ENCODE peak calls at places on chromosome 7, in four cellular contexts. T, U, I and H are unnamed samples.

GRCh38 chr7:68038621-68039314 is 1042.1 kb downstream of the TYW1 start:
- DNase-seq in T (no peak), U (no peak), I (peak), H (no peak)

GRCh38 chr7:115271332-115272235 is 349.7 kb downstream of the MDFIC start:
- DNase-seq in I (no peak), U (no peak), T (no peak), H (no peak)

GRCh38 chr7:7739718-7740355 is 21.4 kb upstream of the RPA3 start:
- DNase-seq in T (no peak), U (no peak), I (no peak), H (no peak)

GRCh38 chr7:151330656-151331055 is 11.0 kb upstream of the NUB1 start:
- DNase-seq in T (no peak), U (no peak), I (no peak), H (no peak)

GRCh38 chr7:142992427-142992826 is 30.3 kb upstream of the KEL start:
- DNase-seq in T (no peak), I (no peak), U (no peak), H (no peak)

GRCh38 chr7:84688671-84689070 is 494.1 kb upstream of the SEMA3A start:
- DNase-seq in I (no peak), T (no peak), U (no peak), H (no peak)

GRCh38 chr7:135856356-135857144 is 107.9 kb upstream of the FAM180A start:
- DNase-seq in U (no peak), I (no peak), T (no peak), H (no peak)

GRCh38 chr7:106568680-106569499 is 92.1 kb downstream of the CCDC71L start:
- DNase-seq in I (no peak), U (no peak), T (peak), H (peak)

GRCh38 chr7:25009271-25009670 is 29.3 kb upstream of the OSBPL3 start:
- DNase-seq in U (no peak), T (no peak), I (no peak), H (no peak)

GRCh38 chr7:131681961-131682360 is 125.5 kb upstream of the PODXL start:
- DNase-seq in I (no peak), U (no peak), T (no peak), H (no peak)

GRCh38 chr7:157713591-157713990 is 376.8 kb downstream of the DNAJB6 start:
- DNase-seq in U (no peak), I (no peak), T (no peak), H (no peak)

GRCh38 chr7:91034459-91035368 is 229.5 kb upstream of the FZD1 start:
- DNase-seq in I (peak), T (peak), U (no peak), H (peak)

GRCh38 chr7:86964973-86965726 is 94.3 kb downstream of the ELAPOR2 start:
- DNase-seq in U (no peak), I (no peak), T (no peak), H (no peak)

GRCh38 chr7:112630565-112630964 is 149.8 kb downstream of the LSMEM1 start:
- DNase-seq in I (no peak), T (no peak), U (no peak), H (no peak)

GRCh38 chr7:155312653-155313052 is 15.0 kb downstream of the INSIG1 start:
- DNase-seq in U (no peak), I (no peak), T (no peak), H (no peak)

GRCh38 chr7:30813466-30813865 is 42.2 kb downstream of the MINDY4 start:
- DNase-seq in I (no peak), U (no peak), T (no peak), H (no peak)

GRCh38 chr7:69419928-69420327 is 178.3 kb upstream of the AUTS2 start:
- DNase-seq in I (no peak), U (no peak), T (no peak), H (no peak)

GRCh38 chr7:98802088-98802780 is 67.6 kb downstream of the TMEM130 start:
- DNase-seq in I (peak), T (no peak), U (peak), H (peak)

GRCh38 chr7:66082083-66082482 is 6.5 kb downstream of the ASL start:
- DNase-seq in T (no peak), I (no peak), U (no peak), H (no peak)

GRCh38 chr7:148950806-148951205 is 66.7 kb upstream of the EZH2 start:
- DNase-seq in U (no peak), I (no peak), T (no peak), H (no peak)

GRCh38 chr7:82443044-82443800 is at the start of gene CACNA2D1:
- DNase-seq in T (peak), U (no peak), I (no peak), H (no peak)

GRCh38 chr7:136336932-136337331 is 359.8 kb upstream of the MTPN start:
- DNase-seq in U (no peak), T (no peak), I (no peak), H (no peak)

GRCh38 chr7:19051767-19052375 is 65.6 kb downstream of the TWIST1 start:
- DNase-seq in U (no peak), I (peak), T (peak), H (peak)

GRCh38 chr7:109901916-109902315 is 1189.0 kb upstream of the LRRN3 start:
- DNase-seq in U (no peak), I (no peak), T (no peak), H (no peak)

GRCh38 chr7:138023618-138024333 is 21.9 kb upstream of the CREB3L2 start:
- DNase-seq in I (no peak), T (no peak), U (peak), H (no peak)

GRCh38 chr7:128795129-128795528 is 3.4 kb downstream of the CCDC136 start:
- DNase-seq in T (no peak), U (no peak), I (no peak), H (no peak)

GRCh38 chr7:142172932-142173331 is 61.4 kb downstream of the MGAM2 start:
- DNase-seq in T (no peak), I (no peak), U (no peak), H (no peak)

GRCh38 chr7:155869784-155870076 is 57.5 kb upstream of the SHH start:
- DNase-seq in U (no peak), I (no peak), T (no peak), H (no peak)

GRCh38 chr7:135803143-135803542 is 54.5 kb upstream of the FAM180A start:
- DNase-seq in I (no peak), T (no peak), U (no peak), H (peak)

GRCh38 chr7:70598976-70599375 is 533.0 kb upstream of the GALNT17 start:
- DNase-seq in I (no peak), U (no peak), T (no peak), H (no peak)

GRCh38 chr7:86708334-86708733 is 64.6 kb downstream of the GRM3 start:
- DNase-seq in U (no peak), I (no peak), T (peak), H (no peak)

GRCh38 chr7:35727571-35727970 is 32.6 kb upstream of the HERPUD2 start:
- DNase-seq in I (no peak), U (no peak), T (no peak), H (no peak)

GRCh38 chr7:86818903-86819302 is 175.2 kb downstream of the GRM3 start:
- DNase-seq in I (no peak), T (no peak), U (no peak), H (no peak)

GRCh38 chr7:140200102-140200989 is 23.6 kb upstream of the KDM7A start:
- DNase-seq in I (peak), U (no peak), T (no peak), H (peak)

GRCh38 chr7:29285451-29285807 is 90.9 kb downstream of the CHN2 start:
- DNase-seq in I (peak), U (peak), T (no peak), H (no peak)

GRCh38 chr7:128838109-128838779 is 8.0 kb downstream of the FLNC start:
- DNase-seq in T (no peak), U (no peak), I (no peak), H (no peak)

DNA sequence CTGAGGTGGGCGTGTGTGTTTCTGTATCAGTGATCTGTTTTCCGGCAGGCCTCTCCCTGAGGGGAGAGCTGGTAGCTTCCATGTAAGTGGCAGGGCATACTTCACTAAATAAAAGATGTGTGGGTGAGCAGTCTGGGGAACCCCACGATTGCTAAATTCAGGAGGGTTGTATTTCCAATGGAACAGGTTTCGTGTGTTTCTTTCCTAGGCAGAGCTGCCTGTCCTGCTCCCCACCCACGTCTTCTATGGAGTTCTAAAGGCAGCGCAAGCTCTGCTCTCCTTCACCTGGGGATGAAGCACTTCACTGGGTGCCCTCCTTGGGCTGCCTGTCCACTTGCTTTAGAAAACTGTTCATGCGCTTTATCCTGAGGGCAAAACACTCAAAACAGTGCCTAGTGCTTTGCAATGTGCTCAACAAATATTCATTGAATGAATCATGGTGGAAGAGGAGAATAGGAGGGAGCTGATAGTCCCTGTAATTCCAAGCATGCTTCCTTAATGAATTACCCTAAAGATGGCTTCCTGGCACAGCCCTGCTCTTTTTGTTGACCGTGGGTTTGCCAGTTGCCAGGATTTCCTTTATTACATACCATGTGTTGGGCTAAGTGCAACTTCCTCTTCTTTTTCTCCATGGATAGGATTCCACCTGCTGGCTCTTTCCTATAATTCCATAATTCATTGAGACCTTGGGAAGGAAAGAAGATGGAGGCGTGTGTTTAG is 50.6 kb upstream of the SRPK2 start:
- DNase-seq in T (peak), I (peak), U (no peak), H (peak)
- TF ChIP-seq CBFB in T (no peak), I (no peak), U (no peak), H (no peak)

DNA sequence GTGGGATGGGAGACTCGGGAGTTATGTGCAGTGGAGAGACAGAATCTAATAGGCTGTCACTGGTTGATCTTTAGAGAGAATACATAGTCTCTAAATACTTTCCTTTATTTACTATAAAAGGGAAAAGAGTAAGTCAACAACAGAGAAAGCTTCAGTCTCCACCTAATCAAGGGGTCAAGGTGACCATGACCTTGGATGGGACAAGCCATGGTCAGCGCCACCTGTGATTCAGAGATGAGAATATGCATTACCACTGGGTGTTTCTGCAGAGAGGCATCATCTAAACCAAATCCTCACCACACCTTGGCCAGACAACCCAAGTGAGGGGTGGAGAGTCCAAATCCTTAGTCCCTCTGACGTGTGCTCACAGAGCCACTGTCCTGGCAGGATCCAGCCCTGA is 39.9 kb downstream of the TNS3 start:
- DNase-seq in T (no peak), U (no peak), I (no peak), H (no peak)
- TF ChIP-seq CBFB in T (no peak), U (no peak), I (no peak), H (no peak)

DNA sequence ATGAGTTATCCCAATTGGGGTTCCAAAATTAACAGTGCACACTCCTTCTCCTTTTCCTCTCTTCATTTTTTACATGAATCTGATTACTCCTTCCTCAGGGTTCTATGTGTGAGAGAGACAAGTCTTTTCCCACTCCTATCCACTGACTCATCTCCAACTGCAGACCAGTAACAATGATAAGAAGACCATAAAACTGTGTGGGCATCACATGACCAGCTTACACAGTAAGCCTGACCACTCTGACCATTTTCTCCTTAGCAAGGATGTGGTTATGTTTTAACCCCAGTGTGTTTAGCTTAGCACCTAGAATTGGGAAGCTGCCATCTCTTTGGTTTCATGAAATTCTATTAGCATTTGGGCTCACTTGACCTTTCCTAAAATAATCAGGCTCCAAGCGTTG is 145.0 kb upstream of the CALCR start:
- DNase-seq in U (no peak), I (no peak), T (no peak), H (no peak)
- TF ChIP-seq CBFB in U (no peak), I (no peak), T (no peak), H (no peak)

GRCh38 chr7:100895701-100895955 is at the start of gene ACHE:
- DNase-seq in T (no peak), U (no peak), I (no peak), H (no peak)

GRCh38 chr7:100897111-100897608 is 1.5 kb upstream of the ACHE start:
- DNase-seq in U (no peak), T (peak), I (no peak), H (peak)

GRCh38 chr7:100896743-100897051 is 1.0 kb upstream of the ACHE start:
- DNase-seq in I (no peak), T (peak), U (no peak), H (no peak)

GRCh38 chr7:100894860-100895700 is 608 bp downstream of the ACHE start:
- DNase-seq in U (no peak), I (no peak), T (peak), H (peak)

GRCh38 chr7:100895956-100896742 is 461 bp upstream of the ACHE start:
- DNase-seq in I (no peak), U (no peak), T (peak), H (peak)
- TF ChIP-seq CBFB in I (no peak), U (no peak), T (no peak), H (no peak)

GRCh38 chr7:125136341-125136740 is 206.7 kb upstream of the POT1 start:
- DNase-seq in I (no peak), U (no peak), T (no peak), H (no peak)

GRCh38 chr7:125136755-125137547 is 207.3 kb upstream of the POT1 start:
- DNase-seq in I (no peak), U (no peak), T (no peak), H (no peak)
- TF ChIP-seq CBFB in I (no peak), U (no peak), T (no peak), H (no peak)

DNA sequence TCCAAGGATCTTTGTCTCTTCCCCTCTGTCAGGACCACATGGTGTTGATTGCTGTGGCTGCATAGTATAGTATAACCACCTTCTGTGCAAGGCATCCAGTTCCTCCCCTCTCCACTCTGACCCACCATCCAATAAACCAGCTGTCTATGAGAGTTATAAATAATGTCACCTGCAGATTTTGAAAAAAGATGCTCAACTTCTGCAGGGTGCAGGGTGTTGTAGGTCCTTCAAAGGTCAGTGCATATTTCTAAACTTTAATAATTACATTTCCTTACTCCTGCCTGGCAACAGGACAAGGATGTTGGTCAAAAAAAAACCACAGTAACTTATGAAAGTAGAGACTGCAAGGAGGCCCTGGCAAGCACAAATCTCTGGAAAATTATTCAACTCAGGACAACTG is 166.2 kb downstream of the PKD1L1 start:
- DNase-seq in I (no peak), U (no peak), T (no peak), H (no peak)
- TF ChIP-seq CBFB in I (no peak), U (no peak), T (no peak), H (no peak)

DNA sequence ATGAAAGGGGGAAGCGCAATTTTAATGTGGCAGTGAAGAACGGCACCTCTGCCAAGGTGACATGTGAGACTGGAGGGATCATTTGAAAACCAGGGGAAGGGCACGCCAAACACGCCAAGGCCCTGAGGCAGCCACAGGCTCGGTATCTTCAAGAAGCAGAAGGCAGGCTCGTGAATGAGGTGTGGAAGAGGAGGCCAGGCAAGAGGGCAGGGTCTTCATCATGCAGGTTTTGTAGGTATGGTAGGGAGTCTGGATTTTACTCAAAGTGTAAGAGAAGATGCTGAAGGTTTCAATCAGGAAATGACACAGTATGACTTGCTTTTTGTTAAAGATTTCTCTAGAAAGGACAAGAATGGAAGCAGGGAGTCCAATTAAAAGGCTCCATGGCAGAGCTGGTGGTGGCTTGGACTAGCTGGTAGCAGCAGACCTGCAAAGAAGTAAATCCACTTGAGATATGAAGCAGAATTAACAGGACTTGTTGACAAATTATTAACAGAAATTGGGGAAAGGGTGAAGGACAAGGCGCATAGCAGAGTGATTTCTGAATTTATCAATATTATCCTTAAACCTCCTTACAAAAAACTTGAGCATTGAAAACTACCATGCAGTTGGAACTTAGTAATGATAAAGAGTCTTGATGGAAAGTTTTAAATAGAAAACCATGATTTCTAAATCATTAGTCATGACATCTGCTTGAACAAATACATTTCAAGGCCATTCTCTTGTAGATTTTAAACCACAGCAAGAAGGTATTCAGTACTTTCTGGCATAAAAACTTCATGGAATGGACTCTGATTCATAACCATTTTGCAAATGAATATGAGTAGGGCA is 70.4 kb downstream of the COA1 start:
- DNase-seq in U (no peak), I (peak), T (no peak), H (no peak)
- TF ChIP-seq CBFB in U (no peak), I (no peak), T (no peak), H (no peak)